ENCODE peak calls at places on chromosomes 6 and 20, in five cellular contexts. Q is endothelial cell, W is cardiac fibroblast, N is foreskin fibroblast, S is ovary. C is an unnamed sample.

GRCh38 chr6:5078121-5078695 is 6.9 kb upstream of the PPP1R3G start:
- DNase-seq in Q (no peak), W (peak), N (peak), S (no peak), C (no peak)

GRCh38 chr6:136371117-136371696 is 81.6 kb upstream of the BCLAF1 start:
- DNase-seq in Q (no peak), W (no peak), N (no peak), S (no peak), C (no peak)

GRCh38 chr6:169048185-169048584 is 205.5 kb downstream of the THBS2 start:
- DNase-seq in Q (no peak), W (no peak), N (no peak), S (no peak), C (no peak)

GRCh38 chr6:127459231-127459641 is at the start of gene KIAA0408:
- DNase-seq in Q (no peak), W (peak), N (peak), S (peak), C (no peak)

GRCh38 chr6:77466055-77467028 is 3.1 kb upstream of the HTR1B start:
- DNase-seq in Q (peak), W (peak), N (peak), S (peak), C (no peak)

GRCh38 chr20:15951711-15952110 is 621.5 kb downstream of the KIF16B start:
- DNase-seq in Q (no peak), W (no peak), N (no peak), S (no peak), C (no peak)

GRCh38 chr6:27452496-27452897 is 20.4 kb downstream of the ZNF184 start:
- DNase-seq in Q (no peak), W (peak), N (no peak), S (no peak), C (no peak)

GRCh38 chr6:142300758-142301251 is 1.0 kb upstream of the ADGRG6 start:
- DNase-seq in Q (no peak), W (peak), N (peak), S (no peak), C (no peak)

GRCh38 chr20:23533161-23533560 is 35.1 kb downstream of the CST9L start:
- DNase-seq in Q (no peak), W (no peak), N (no peak), S (no peak), C (no peak)

GRCh38 chr6:143726015-143726647 is 48.4 kb downstream of the PHACTR2 start:
- DNase-seq in Q (no peak), W (no peak), N (no peak), S (no peak), C (no peak)

GRCh38 chr6:119902681-119903080 is 553.1 kb upstream of the MAN1A1 start:
- DNase-seq in Q (no peak), W (no peak), N (no peak), S (no peak), C (no peak)

GRCh38 chr20:8094415-8094818 is 37.6 kb upstream of the PLCB1 start:
- DNase-seq in Q (no peak), W (peak), N (peak), S (peak), C (no peak)

GRCh38 chr6:35727935-35728662 is 8.7 kb upstream of the ARMC12 start:
- DNase-seq in Q (peak), W (peak), N (peak), S (peak), C (no peak)
- TF ChIP-seq CTCF in Q (no peak), W (no peak), N (no peak), S (peak), C (no peak)

DNA sequence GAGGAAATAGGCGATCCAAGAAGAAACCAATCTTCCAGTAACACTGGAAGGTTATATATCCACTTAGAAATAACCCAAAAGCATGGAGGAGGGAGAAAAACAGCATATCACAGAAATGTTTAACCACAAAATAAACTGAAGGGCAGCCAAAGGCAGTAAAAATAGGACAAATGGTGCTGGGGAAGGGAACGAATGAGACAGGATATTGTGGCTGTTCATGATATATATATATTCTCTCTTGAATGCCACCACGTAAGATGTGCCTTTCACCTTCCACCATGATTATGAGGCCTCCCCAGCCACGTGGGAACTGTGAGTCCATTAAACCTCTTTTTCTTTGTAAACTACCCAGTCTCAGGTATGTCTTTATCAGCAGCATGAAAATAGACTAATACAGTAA is 162.4 kb downstream of the TBC1D32 start:
- DNase-seq in Q (no peak), W (no peak), N (no peak), S (no peak), C (no peak)
- TF ChIP-seq CTCF in Q (no peak), W (no peak), N (no peak), S (no peak), C (no peak)

DNA sequence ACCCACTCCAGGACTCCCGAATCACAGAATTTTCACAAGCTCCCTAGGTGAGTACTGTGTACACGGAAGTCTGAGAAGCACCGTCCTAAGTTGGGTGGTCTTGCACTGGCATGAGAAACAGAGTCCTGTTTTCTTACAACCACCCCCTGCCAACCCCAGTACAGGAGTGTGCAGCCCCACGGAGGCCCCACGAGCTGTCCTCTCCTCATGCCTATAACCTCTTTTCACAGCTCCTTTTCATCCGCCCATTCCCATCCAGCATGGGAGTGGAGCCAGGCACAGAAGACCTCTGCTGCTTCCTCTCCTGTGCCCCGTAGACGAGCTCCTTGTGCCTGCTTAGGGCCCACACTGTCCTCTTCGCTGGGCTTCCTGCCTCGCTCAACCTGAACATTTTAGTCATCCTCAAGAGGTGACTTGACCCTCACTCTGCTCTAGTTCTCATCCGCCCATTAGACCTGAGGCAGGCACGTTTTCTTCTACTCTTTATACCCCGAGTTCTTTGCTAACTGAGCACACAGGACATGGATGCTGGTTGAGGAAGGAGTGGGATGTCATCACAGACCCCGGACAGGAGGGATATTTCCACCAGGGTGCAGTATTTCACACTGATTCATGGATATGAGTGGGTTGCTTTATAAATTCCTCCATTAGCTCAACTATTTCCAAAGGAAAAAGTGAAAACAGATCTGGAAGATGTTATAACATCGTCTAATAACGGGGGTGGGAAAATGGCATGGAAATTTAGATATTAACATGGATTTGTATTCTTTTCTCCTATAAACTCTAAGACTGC is 160.5 kb downstream of the TTLL2 start:
- DNase-seq in Q (peak), W (peak), N (no peak), S (no peak), C (no peak)
- TF ChIP-seq CTCF in Q (peak), W (peak), N (no peak), S (peak), C (peak)

GRCh38 chr20:19895761-19896160 is 121.4 kb upstream of the NAA20 start:
- DNase-seq in Q (no peak), W (no peak), N (no peak), S (no peak), C (no peak)

GRCh38 chr20:19903168-19903676 is 113.9 kb upstream of the NAA20 start:
- DNase-seq in Q (no peak), W (peak), N (peak), S (no peak), C (no peak)

GRCh38 chr20:19897891-19898290 is 119.3 kb upstream of the NAA20 start:
- DNase-seq in Q (no peak), W (no peak), N (peak), S (no peak), C (no peak)

GRCh38 chr20:19901226-19901625 is 115.9 kb upstream of the NAA20 start:
- DNase-seq in Q (no peak), W (no peak), N (no peak), S (no peak), C (no peak)
- TF ChIP-seq CTCF in Q (no peak), W (no peak), N (no peak), S (no peak), C (no peak)

DNA sequence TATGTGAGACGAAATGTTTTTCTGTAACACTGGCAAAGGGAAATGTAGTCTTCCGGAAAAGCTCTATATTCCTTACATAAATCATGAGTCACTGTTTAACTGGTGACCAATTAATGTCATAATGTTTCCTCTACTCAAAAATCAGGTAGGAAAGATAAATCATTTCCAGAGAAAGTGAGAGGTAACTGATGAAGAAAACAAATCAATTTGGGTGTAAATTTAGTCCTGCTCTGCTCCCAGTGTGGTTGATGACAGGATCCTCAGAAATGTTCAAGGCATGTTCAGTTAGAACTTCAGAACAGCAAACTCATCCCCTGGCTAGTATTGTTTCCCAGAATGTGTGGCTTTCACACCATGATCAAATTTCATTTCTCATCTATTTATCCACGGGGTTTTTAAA is 38.8 kb upstream of the SPACA1 start:
- DNase-seq in Q (no peak), W (no peak), N (no peak), S (no peak), C (no peak)
- TF ChIP-seq CTCF in Q (no peak), W (no peak), N (no peak), S (no peak), C (no peak)

C was measured in D721Med.